ENCODE peak calls at places on chromosomes 3 and 15, in ten cellular contexts. One of them, this sample, is unnamed.

GRCh38 chr3:56369914-56370313 is 98.4 kb downstream of the ERC2 start:
- DNase-seq in pancreas: no peak
- DNase-seq in mesendoderm: no peak
- DNase-seq in cardiac muscle cell: no peak
- DNase-seq in heart left ventricle: no peak
- DNase-seq in GM23248: no peak
- DNase-seq in breast epithelium: no peak
- DNase-seq in neuronal stem cell: no peak
- DNase-seq in mammary epithelial cell: peak; percentile 77
- DNase-seq in astrocyte: no peak
- DNase-seq in this sample: no peak

GRCh38 chr15:81858136-81858535 is 187.7 kb downstream of the MEX3B start:
- DNase-seq in pancreas: no peak
- DNase-seq in mesendoderm: no peak
- DNase-seq in cardiac muscle cell: no peak
- DNase-seq in heart left ventricle: no peak
- DNase-seq in GM23248: no peak
- DNase-seq in breast epithelium: no peak
- DNase-seq in neuronal stem cell: no peak
- DNase-seq in mammary epithelial cell: no peak
- DNase-seq in astrocyte: no peak
- DNase-seq in this sample: no peak

GRCh38 chr3:99313481-99313880 is 324.9 kb upstream of the COL8A1 start:
- DNase-seq in pancreas: no peak
- DNase-seq in mesendoderm: no peak
- DNase-seq in cardiac muscle cell: peak; percentile 16
- DNase-seq in heart left ventricle: no peak
- DNase-seq in GM23248: no peak
- DNase-seq in breast epithelium: no peak
- DNase-seq in neuronal stem cell: no peak
- DNase-seq in mammary epithelial cell: no peak
- DNase-seq in astrocyte: peak; percentile 22
- DNase-seq in this sample: peak; percentile 82

GRCh38 chr15:52657338-52657737 is 21.9 kb downstream of the ATOSA start:
- DNase-seq in pancreas: no peak
- DNase-seq in mesendoderm: no peak
- DNase-seq in cardiac muscle cell: peak; percentile 66
- DNase-seq in heart left ventricle: no peak
- DNase-seq in GM23248: peak; percentile 93
- DNase-seq in breast epithelium: no peak
- DNase-seq in neuronal stem cell: no peak
- DNase-seq in mammary epithelial cell: peak; percentile 63
- DNase-seq in astrocyte: peak; percentile 92
- DNase-seq in this sample: peak; percentile 71

GRCh38 chr3:86785381-86785780 is 205.6 kb downstream of the VGLL3 start:
- DNase-seq in pancreas: no peak
- DNase-seq in mesendoderm: no peak
- DNase-seq in cardiac muscle cell: peak; percentile 65
- DNase-seq in heart left ventricle: no peak
- DNase-seq in GM23248: peak; percentile 77
- DNase-seq in breast epithelium: no peak
- DNase-seq in neuronal stem cell: no peak
- DNase-seq in mammary epithelial cell: no peak
- DNase-seq in astrocyte: peak; percentile 33
- DNase-seq in this sample: peak; percentile 81

GRCh38 chr3:192878374-192878773 is 39.3 kb downstream of the MB21D2 start:
- DNase-seq in pancreas: no peak
- DNase-seq in mesendoderm: no peak
- DNase-seq in cardiac muscle cell: no peak
- DNase-seq in heart left ventricle: no peak
- DNase-seq in GM23248: no peak
- DNase-seq in breast epithelium: no peak
- DNase-seq in neuronal stem cell: no peak
- DNase-seq in mammary epithelial cell: no peak
- DNase-seq in astrocyte: no peak
- DNase-seq in this sample: no peak

GRCh38 chr3:52171577-52172261 is 17.5 kb upstream of the POC1A start:
- DNase-seq in pancreas: no peak
- DNase-seq in mesendoderm: no peak
- DNase-seq in cardiac muscle cell: peak; percentile 47
- DNase-seq in heart left ventricle: no peak
- DNase-seq in GM23248: peak; percentile 85
- DNase-seq in breast epithelium: no peak
- DNase-seq in neuronal stem cell: no peak
- DNase-seq in mammary epithelial cell: peak; percentile 23
- DNase-seq in astrocyte: peak; percentile 36
- DNase-seq in this sample: peak; percentile 68

GRCh38 chr3:132352556-132353143 is 35.4 kb downstream of the ACP3 start:
- DNase-seq in pancreas: peak; percentile 60
- DNase-seq in mesendoderm: peak; percentile 76
- DNase-seq in cardiac muscle cell: peak; percentile 79
- DNase-seq in heart left ventricle: no peak
- DNase-seq in GM23248: peak; percentile 80
- DNase-seq in breast epithelium: peak; percentile 27
- DNase-seq in neuronal stem cell: peak; percentile 72
- DNase-seq in mammary epithelial cell: peak; percentile 53
- DNase-seq in astrocyte: peak; percentile 49
- DNase-seq in this sample: peak; percentile 89

GRCh38 chr3:172646439-172647015 is 64.3 kb downstream of the NCEH1 start:
- DNase-seq in pancreas: no peak
- DNase-seq in mesendoderm: no peak
- DNase-seq in cardiac muscle cell: peak; percentile 88
- DNase-seq in heart left ventricle: no peak
- DNase-seq in GM23248: peak; percentile 59
- DNase-seq in breast epithelium: no peak
- DNase-seq in neuronal stem cell: no peak
- DNase-seq in mammary epithelial cell: peak; percentile 46
- DNase-seq in astrocyte: peak; percentile 75
- DNase-seq in this sample: peak; percentile 65

GRCh38 chr3:184314700-184315505 is 497 bp downstream of the EIF4G1 start:
- DNase-seq in pancreas: peak; percentile 83
- DNase-seq in mesendoderm: peak; percentile 74
- DNase-seq in cardiac muscle cell: peak; percentile 92
- DNase-seq in heart left ventricle: peak; percentile 94
- DNase-seq in GM23248: peak; percentile 90
- DNase-seq in breast epithelium: peak; percentile 76
- DNase-seq in neuronal stem cell: peak; percentile 48
- DNase-seq in mammary epithelial cell: peak; percentile 66
- DNase-seq in astrocyte: peak; percentile 60
- DNase-seq in this sample: peak; percentile 89

GRCh38 chr3:107740992-107741896 is 218.5 kb downstream of the BBX start:
- DNase-seq in pancreas: no peak
- DNase-seq in mesendoderm: peak; percentile 36
- DNase-seq in cardiac muscle cell: peak; percentile 57
- DNase-seq in heart left ventricle: no peak
- DNase-seq in GM23248: peak; percentile 55
- DNase-seq in breast epithelium: no peak
- DNase-seq in neuronal stem cell: no peak
- DNase-seq in mammary epithelial cell: peak; percentile 11
- DNase-seq in astrocyte: no peak
- DNase-seq in this sample: peak; percentile 67

GRCh38 chr15:57541271-57541670 is 50.4 kb upstream of the MYZAP start:
- DNase-seq in pancreas: no peak
- DNase-seq in mesendoderm: no peak
- DNase-seq in cardiac muscle cell: no peak
- DNase-seq in heart left ventricle: no peak
- DNase-seq in GM23248: no peak
- DNase-seq in breast epithelium: no peak
- DNase-seq in neuronal stem cell: no peak
- DNase-seq in mammary epithelial cell: no peak
- DNase-seq in astrocyte: no peak
- DNase-seq in this sample: no peak

GRCh38 chr15:28914483-28915023 is 28.8 kb downstream of the APBA2 start:
- DNase-seq in pancreas: peak; percentile 21
- DNase-seq in mesendoderm: no peak
- DNase-seq in cardiac muscle cell: no peak
- DNase-seq in heart left ventricle: no peak
- DNase-seq in GM23248: no peak
- DNase-seq in breast epithelium: no peak
- DNase-seq in neuronal stem cell: no peak
- DNase-seq in mammary epithelial cell: no peak
- DNase-seq in astrocyte: no peak
- DNase-seq in this sample: no peak

GRCh38 chr3:128353361-128353965 is 113.2 kb downstream of the DNAJB8 start:
- DNase-seq in pancreas: no peak
- DNase-seq in mesendoderm: no peak
- DNase-seq in cardiac muscle cell: no peak
- DNase-seq in heart left ventricle: no peak
- DNase-seq in GM23248: no peak
- DNase-seq in breast epithelium: no peak
- DNase-seq in neuronal stem cell: no peak
- DNase-seq in mammary epithelial cell: no peak
- DNase-seq in astrocyte: no peak
- DNase-seq in this sample: no peak

GRCh38 chr3:19749448-19750017 is 184.5 kb downstream of the EFHB start:
- DNase-seq in pancreas: no peak
- DNase-seq in mesendoderm: no peak
- DNase-seq in cardiac muscle cell: no peak
- DNase-seq in heart left ventricle: peak; percentile 52
- DNase-seq in GM23248: no peak
- DNase-seq in breast epithelium: no peak
- DNase-seq in neuronal stem cell: no peak
- DNase-seq in mammary epithelial cell: no peak
- DNase-seq in astrocyte: no peak
- DNase-seq in this sample: no peak

GRCh38 chr3:16334909-16335308 is 69.9 kb downstream of the OXNAD1 start:
- DNase-seq in pancreas: no peak
- DNase-seq in mesendoderm: no peak
- DNase-seq in cardiac muscle cell: peak; percentile 73
- DNase-seq in heart left ventricle: no peak
- DNase-seq in GM23248: peak; percentile 85
- DNase-seq in breast epithelium: no peak
- DNase-seq in neuronal stem cell: no peak
- DNase-seq in mammary epithelial cell: no peak
- DNase-seq in astrocyte: no peak
- DNase-seq in this sample: no peak

GRCh38 chr3:62811119-62811518 is 64.1 kb downstream of the CADPS start:
- DNase-seq in pancreas: no peak
- DNase-seq in mesendoderm: no peak
- DNase-seq in cardiac muscle cell: no peak
- DNase-seq in heart left ventricle: no peak
- DNase-seq in GM23248: peak; percentile 13
- DNase-seq in breast epithelium: no peak
- DNase-seq in neuronal stem cell: no peak
- DNase-seq in mammary epithelial cell: no peak
- DNase-seq in astrocyte: no peak
- DNase-seq in this sample: no peak

DNA sequence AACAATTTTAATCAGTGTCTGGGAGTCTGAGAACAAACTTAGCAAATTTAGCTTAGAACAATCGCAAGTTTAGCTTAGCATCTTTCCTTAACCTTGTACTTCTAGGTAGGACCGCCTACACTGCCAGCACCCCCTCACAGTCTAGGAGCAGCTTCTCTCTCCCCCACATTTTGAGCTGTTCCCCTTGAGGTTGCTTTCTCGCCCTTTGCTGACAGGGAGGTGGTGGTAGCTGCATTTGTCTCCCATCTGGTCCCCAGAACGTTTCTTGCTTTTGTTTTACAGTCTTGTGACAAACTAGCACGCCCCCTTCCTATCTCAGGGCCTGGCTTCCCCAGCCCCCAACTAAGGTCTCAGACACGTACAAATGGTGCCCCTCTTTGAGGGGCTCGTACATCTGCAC is 27.4 kb downstream of the CRTC3 start:
- DNase-seq in pancreas: no peak
- DNase-seq in mesendoderm: no peak
- DNase-seq in cardiac muscle cell: peak; percentile 35
- DNase-seq in heart left ventricle: no peak
- DNase-seq in GM23248: no peak
- DNase-seq in breast epithelium: no peak
- DNase-seq in neuronal stem cell: no peak
- DNase-seq in mammary epithelial cell: no peak
- DNase-seq in astrocyte: no peak
- DNase-seq in this sample: no peak
- H3K4me1 ChIP-seq in pancreas: peaks cover 46% of the 10 kb centered on the region
- H3K4me1 ChIP-seq in mesendoderm: no peaks in the 10 kb centered on the region
- H3K4me1 ChIP-seq in cardiac muscle cell: peaks cover 45% of the 10 kb centered on the region
- H3K4me1 ChIP-seq in heart left ventricle: peaks cover 54% of the 10 kb centered on the region
- H3K4me1 ChIP-seq in GM23248: peaks cover 72% of the 10 kb centered on the region
- H3K4me1 ChIP-seq in breast epithelium: peaks cover 18% of the 10 kb centered on the region
- H3K4me1 ChIP-seq in neuronal stem cell: peaks cover 11% of the 10 kb centered on the region
- H3K4me1 ChIP-seq in mammary epithelial cell: peaks cover 34% of the 10 kb centered on the region
- H3K4me1 ChIP-seq in astrocyte: peaks cover 47% of the 10 kb centered on the region
- H3K4me1 ChIP-seq in this sample: peaks cover 66% of the 10 kb centered on the region

DNA sequence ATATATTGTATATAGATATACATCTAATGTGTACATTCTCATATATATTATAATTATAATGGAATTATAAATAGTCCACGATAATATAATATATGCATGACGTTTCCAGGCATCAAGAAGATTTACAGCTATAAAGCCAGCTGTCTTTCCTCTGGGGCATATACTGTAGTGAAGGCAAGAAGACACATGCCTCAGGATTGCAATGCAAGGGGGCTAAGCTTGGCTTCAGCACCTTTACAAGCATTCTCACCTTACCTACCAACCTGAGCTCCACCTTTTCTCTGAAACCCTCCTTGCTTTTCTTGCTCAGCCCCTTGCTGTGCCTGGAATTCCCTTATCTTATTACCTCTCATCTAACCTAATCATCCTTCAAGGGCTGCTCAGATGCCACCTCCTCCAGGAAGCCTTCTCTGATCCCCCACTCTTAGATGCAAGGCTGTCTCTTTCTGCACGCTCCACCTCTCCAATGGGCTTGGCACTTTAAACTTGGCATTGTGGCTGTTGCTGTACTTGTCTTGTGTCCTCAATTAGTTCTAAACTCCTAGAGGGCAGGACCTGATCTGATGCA is 72.9 kb upstream of the PIAS1 start:
- DNase-seq in pancreas: no peak
- DNase-seq in mesendoderm: peak; percentile 75
- DNase-seq in cardiac muscle cell: no peak
- DNase-seq in heart left ventricle: no peak
- DNase-seq in GM23248: no peak
- DNase-seq in breast epithelium: no peak
- DNase-seq in neuronal stem cell: no peak
- DNase-seq in mammary epithelial cell: no peak
- DNase-seq in astrocyte: no peak
- DNase-seq in this sample: no peak
- H3K4me1 ChIP-seq in pancreas: no peaks in the 10 kb centered on the region
- H3K4me1 ChIP-seq in mesendoderm: peaks cover 2% of the 10 kb centered on the region
- H3K4me1 ChIP-seq in cardiac muscle cell: no peaks in the 10 kb centered on the region
- H3K4me1 ChIP-seq in heart left ventricle: no peaks in the 10 kb centered on the region
- H3K4me1 ChIP-seq in GM23248: no peaks in the 10 kb centered on the region
- H3K4me1 ChIP-seq in breast epithelium: no peaks in the 10 kb centered on the region
- H3K4me1 ChIP-seq in neuronal stem cell: no peaks in the 10 kb centered on the region
- H3K4me1 ChIP-seq in mammary epithelial cell: no peaks in the 10 kb centered on the region
- H3K4me1 ChIP-seq in astrocyte: no peaks in the 10 kb centered on the region
- H3K4me1 ChIP-seq in this sample: no peaks in the 10 kb centered on the region

GRCh38 chr3:141239551-141240281 is 8.1 kb downstream of the PXYLP1 start:
- DNase-seq in pancreas: no peak
- DNase-seq in mesendoderm: peak; percentile 51
- DNase-seq in cardiac muscle cell: no peak
- DNase-seq in heart left ventricle: no peak
- DNase-seq in GM23248: no peak
- DNase-seq in breast epithelium: no peak
- DNase-seq in neuronal stem cell: no peak
- DNase-seq in mammary epithelial cell: no peak
- DNase-seq in astrocyte: no peak
- DNase-seq in this sample: no peak
- H3K4me1 ChIP-seq in pancreas: peaks cover 14% of the 10 kb centered on the region
- H3K4me1 ChIP-seq in mesendoderm: peaks cover 17% of the 10 kb centered on the region
- H3K4me1 ChIP-seq in cardiac muscle cell: peaks cover 30% of the 10 kb centered on the region
- H3K4me1 ChIP-seq in heart left ventricle: peaks cover 16% of the 10 kb centered on the region
- H3K4me1 ChIP-seq in GM23248: peaks cover 36% of the 10 kb centered on the region
- H3K4me1 ChIP-seq in breast epithelium: no peaks in the 10 kb centered on the region
- H3K4me1 ChIP-seq in neuronal stem cell: peaks cover 8% of the 10 kb centered on the region
- H3K4me1 ChIP-seq in mammary epithelial cell: peaks cover 19% of the 10 kb centered on the region
- H3K4me1 ChIP-seq in astrocyte: peaks cover 37% of the 10 kb centered on the region
- H3K4me1 ChIP-seq in this sample: peaks cover 35% of the 10 kb centered on the region

GRCh38 chr15:40928975-40929729 is at the start of gene DLL4:
- DNase-seq in pancreas: peak; percentile 61
- DNase-seq in mesendoderm: peak; percentile 86
- DNase-seq in cardiac muscle cell: peak; percentile 50
- DNase-seq in heart left ventricle: peak; percentile 82
- DNase-seq in GM23248: peak; percentile 57
- DNase-seq in breast epithelium: peak; percentile 44
- DNase-seq in neuronal stem cell: no peak
- DNase-seq in mammary epithelial cell: peak; percentile 62
- DNase-seq in astrocyte: peak; percentile 27
- DNase-seq in this sample: peak; percentile 65
- H3K4me1 ChIP-seq in pancreas: peaks cover 15% of the 10 kb centered on the region
- H3K4me1 ChIP-seq in mesendoderm: peaks cover 2% of the 10 kb centered on the region
- H3K4me1 ChIP-seq in cardiac muscle cell: peaks cover 11% of the 10 kb centered on the region
- H3K4me1 ChIP-seq in heart left ventricle: peaks cover 55% of the 10 kb centered on the region
- H3K4me1 ChIP-seq in GM23248: peaks cover 15% of the 10 kb centered on the region
- H3K4me1 ChIP-seq in breast epithelium: peaks cover 27% of the 10 kb centered on the region
- H3K4me1 ChIP-seq in neuronal stem cell: peaks cover 32% of the 10 kb centered on the region
- H3K4me1 ChIP-seq in mammary epithelial cell: peaks cover 35% of the 10 kb centered on the region
- H3K4me1 ChIP-seq in astrocyte: peaks cover 18% of the 10 kb centered on the region
- H3K4me1 ChIP-seq in this sample: peaks cover 21% of the 10 kb centered on the region